ENCODE peak calls at places on chromosomes 4 and X, in nine cellular contexts. T is foreskin fibroblast, L is fibroblast of pulmonary artery, N is GM12878, O is H7, C is cardiac muscle cell, Q is fibroblast of mammary gland, V is colonic mucosa, K is pancreas. B is an unnamed sample.

GRCh38 chr4:9989918-9990635 is 31.2 kb downstream of the SLC2A9 start:
- DNase-seq in O (no peak), K (no peak), Q (no peak), L (no peak), C (no peak), T (no peak), N (no peak), V (no peak), B (no peak)

GRCh38 chr4:152014280-152014679 is 253.5 kb upstream of the GATB start:
- DNase-seq in T (no peak), K (no peak), N (peak; percentile 55), Q (no peak), C (no peak), V (no peak), O (no peak), L (no peak), B (peak; percentile 77)

GRCh38 chr4:151888367-151888866 is 127.6 kb upstream of the GATB start:
- DNase-seq in T (no peak), N (peak; percentile 67), K (no peak), O (no peak), V (no peak), C (no peak), L (no peak), Q (no peak), B (peak; percentile 63)

GRCh38 chr4:166896254-166896653 is 338.0 kb downstream of the SPOCK3 start:
- DNase-seq in N (no peak), Q (no peak), K (no peak), C (no peak), L (peak; percentile 1), V (no peak), O (no peak), T (no peak), B (peak; percentile 15)

GRCh38 chrX:53290441-53291041 is 9.2 kb upstream of the IQSEC2 start:
- DNase-seq in C (no peak), N (no peak), K (no peak), T (no peak), O (no peak), Q (no peak), L (no peak), V (no peak), B (no peak)

GRCh38 chrX:129748265-129748664 is 9.5 kb downstream of the XPNPEP2 start:
- DNase-seq in L (peak; percentile 93), N (no peak), C (no peak), K (no peak), O (no peak), Q (peak; percentile 97), V (no peak), T (peak; percentile 75), B (no peak)

GRCh38 chrX:111098874-111099273 is 2.9 kb downstream of the PAK3 start:
- DNase-seq in Q (peak; percentile 23), O (peak; percentile 86), V (peak; percentile 53), N (no peak), T (no peak), C (peak; percentile 75), L (peak; percentile 10), K (peak; percentile 77), B (peak; percentile 61)

GRCh38 chrX:132488819-132489255 is at the start of gene MBNL3:
- DNase-seq in C (peak; percentile 80), O (peak; percentile 62), T (no peak), L (peak; percentile 49), V (peak; percentile 62), N (no peak), K (peak; percentile 67), Q (peak; percentile 35), B (peak; percentile 82)

GRCh38 chr4:113064244-113064643 is 14.8 kb downstream of the ANK2 start:
- DNase-seq in C (peak; percentile 17), Q (no peak), K (no peak), T (no peak), O (peak; percentile 30), N (no peak), V (no peak), L (no peak), B (no peak)

GRCh38 chr4:172815499-172816175 is 353.0 kb upstream of the GALNT7 start:
- DNase-seq in N (no peak), C (no peak), L (no peak), O (no peak), T (no peak), Q (no peak), K (no peak), V (peak; percentile 29), B (no peak)

GRCh38 chr4:1793496-1793840 is 375 bp downstream of the FGFR3 start:
- DNase-seq in Q (no peak), V (peak; percentile 77), K (peak; percentile 65), C (peak; percentile 63), N (no peak), T (no peak), O (peak; percentile 93), L (peak; percentile 16), B (peak; percentile 16)

GRCh38 chr4:1795304-1796195 is 2.5 kb downstream of the FGFR3 start:
- DNase-seq in Q (no peak), L (no peak), N (no peak), C (no peak), O (peak; percentile 94), T (no peak), K (peak; percentile 65), V (peak; percentile 78), B (no peak)

GRCh38 chr4:1794809-1795303 is 1.8 kb downstream of the FGFR3 start:
- DNase-seq in O (peak; percentile 88), T (no peak), K (no peak), N (no peak), C (peak; percentile 23), Q (no peak), L (no peak), V (no peak), B (no peak)

GRCh38 chr4:1792832-1793495 is at the start of gene FGFR3:
- DNase-seq in Q (no peak), O (peak; percentile 100), K (peak; percentile 73), V (peak; percentile 60), N (no peak), T (no peak), L (peak; percentile 11), C (peak; percentile 87), B (peak; percentile 22)

DNA sequence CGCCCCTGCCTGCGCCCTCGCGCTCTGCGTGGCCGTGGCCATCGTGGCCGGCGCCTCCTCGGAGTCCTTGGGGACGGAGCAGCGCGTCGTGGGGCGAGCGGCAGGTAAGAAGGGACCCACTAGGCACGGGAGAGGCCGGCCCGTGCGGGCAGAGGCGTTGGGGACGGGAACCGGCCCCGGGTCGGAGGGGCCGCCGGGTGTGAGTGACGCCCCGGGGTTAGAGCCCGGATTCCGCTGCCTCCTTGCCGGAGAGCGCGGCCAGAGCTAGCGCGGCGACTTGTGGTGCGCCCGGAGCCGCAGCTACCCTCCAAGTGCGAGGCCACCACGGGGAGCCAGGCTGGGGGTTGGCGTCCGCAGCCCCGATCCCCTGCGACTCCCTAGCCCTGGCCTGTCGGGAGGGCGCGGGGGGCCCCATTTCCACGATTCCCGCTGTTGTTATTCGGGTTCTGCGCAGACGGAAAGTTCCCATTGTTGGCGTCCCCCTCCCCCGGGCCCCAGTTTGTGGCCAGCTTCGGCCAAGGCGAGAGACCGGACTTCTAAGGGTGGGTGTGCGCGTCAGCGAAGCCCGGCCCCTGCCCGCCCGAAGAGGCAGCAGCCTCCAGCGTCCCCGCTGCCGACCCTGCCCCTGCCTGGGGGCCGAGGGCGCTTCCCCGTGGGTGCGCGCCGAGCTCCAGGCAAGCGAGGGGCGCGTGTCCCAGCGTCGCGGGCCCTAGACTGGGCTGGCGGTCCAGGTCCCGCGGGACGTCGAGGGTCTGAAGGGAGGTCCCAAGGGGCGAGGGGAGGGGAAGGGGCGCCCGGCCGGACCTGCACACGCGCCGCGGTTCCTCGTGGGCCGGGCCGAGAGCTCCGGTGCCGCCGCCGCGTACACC is 1.1 kb downstream of the FGFR3 start:
- DNase-seq in O (peak; percentile 93), L (peak; percentile 12), C (peak; percentile 57), Q (no peak), T (no peak), K (no peak), N (no peak), V (no peak), B (no peak)
- H3K4me3 ChIP-seq in O (peak overlapping the region; percentile 70), L (peak overlapping the region; percentile 28), C (peak overlapping the region; percentile 54), Q (no peak overlapping the region), T (peak overlapping the region; percentile 30), K (peak overlapping the region; percentile 28), N (no peak overlapping the region), V (peak overlapping the region; percentile 64), B (no peak overlapping the region)

DNA sequence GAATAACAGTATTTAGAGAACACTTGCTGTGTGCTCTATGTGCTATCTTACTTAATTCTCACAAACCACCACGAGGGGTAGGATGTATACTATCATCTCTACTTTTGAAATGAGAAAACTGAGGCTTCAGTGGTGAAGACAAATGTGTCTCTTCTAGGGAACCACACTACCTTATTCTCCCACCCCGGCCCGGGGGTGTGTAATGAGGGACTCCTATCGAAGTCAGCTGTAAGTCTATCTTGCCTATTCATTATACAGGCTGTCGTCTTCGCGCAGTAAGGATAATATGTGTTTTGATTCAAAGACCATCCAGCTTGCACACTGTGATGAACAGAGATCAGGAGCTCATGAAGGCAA is 1.1 kb downstream of the NOP14 start:
- DNase-seq in Q (no peak), V (peak; percentile 24), C (no peak), L (no peak), N (no peak), K (no peak), O (peak; percentile 20), T (no peak), B (peak; percentile 67)
- H3K4me3 ChIP-seq in Q (peak overlapping the region; percentile 77), V (peak overlapping the region; percentile 91), C (peak overlapping the region; percentile 86), L (peak overlapping the region; percentile 88), N (peak overlapping the region; percentile 78), K (peak overlapping the region; percentile 96), O (peak overlapping the region; percentile 75), T (peak overlapping the region; percentile 96), B (peak overlapping the region; percentile 74)

DNA sequence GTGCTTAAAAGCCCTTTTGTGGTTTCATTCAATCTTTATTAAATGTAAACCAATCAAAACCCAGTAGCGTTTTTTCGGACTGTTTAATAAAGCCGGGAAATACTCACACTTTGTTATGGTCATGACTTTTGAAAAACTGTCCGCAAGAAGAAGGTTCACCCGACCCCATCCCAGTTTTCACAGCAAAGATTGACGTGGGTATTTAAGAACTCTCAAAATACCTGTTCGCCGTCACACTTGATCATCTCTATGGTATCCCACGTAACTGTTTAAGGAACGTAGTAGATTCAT is 20.9 kb downstream of the ETDB start:
- DNase-seq in Q (no peak), L (no peak), T (no peak), N (no peak), O (no peak), C (no peak), V (no peak), K (no peak), B (no peak)
- H3K4me3 ChIP-seq in Q (no peak overlapping the region), L (peak overlapping the region; percentile 54), T (no peak overlapping the region), N (peak overlapping the region; percentile 29), O (no peak overlapping the region), C (no peak overlapping the region), V (no peak overlapping the region), K (no peak overlapping the region), B (no peak overlapping the region)

DNA sequence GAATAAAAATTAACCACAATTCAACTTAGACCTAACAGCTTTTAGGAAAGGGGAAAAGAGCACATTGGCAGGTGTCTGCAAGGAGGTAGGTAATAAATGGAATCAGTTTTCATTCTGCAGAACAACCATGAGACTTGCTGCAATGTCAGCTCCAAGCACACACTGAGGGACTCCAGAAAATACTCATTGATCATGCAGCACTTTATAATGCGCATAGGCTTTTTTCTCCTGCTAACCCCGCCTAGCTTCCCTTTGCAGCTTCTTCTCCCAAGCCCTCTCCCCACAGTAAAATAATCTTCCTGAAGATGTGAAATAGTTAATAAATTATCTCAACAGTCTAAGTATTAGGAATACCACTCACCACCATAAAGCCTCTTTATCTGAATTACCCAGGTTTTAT is 36.9 kb downstream of the ANKRD17 start:
- DNase-seq in T (no peak), L (no peak), V (no peak), N (no peak), C (no peak), Q (no peak), K (no peak), O (no peak), B (no peak)
- H3K4me3 ChIP-seq in T (peak overlapping the region; percentile 69), L (peak overlapping the region; percentile 75), V (no peak overlapping the region), N (no peak overlapping the region), C (peak overlapping the region; percentile 32), Q (peak overlapping the region; percentile 74), K (peak overlapping the region; percentile 24), O (no peak overlapping the region), B (no peak overlapping the region)